ENCODE peak calls at places on chromosomes 6 and 20, in seven cellular contexts. One of them, this sample, is unnamed. For H3K36me3, the result is how much of the 10 kb centered on the place peaks cover.

GRCh38 chr6:1396952-1397868 is 7.8 kb downstream of the FOXF2 start:
- DNase-seq in PC-3: peak
- DNase-seq in mesendoderm: peak
- DNase-seq in GM12878: peak
- DNase-seq in IMR-90: peak
- DNase-seq in astrocyte: peak
- DNase-seq in mesenchymal stem cell: peak
- DNase-seq in this sample: peak

GRCh38 chr6:168020242-168020641 is 22.8 kb downstream of the KIF25 start:
- DNase-seq in PC-3: no peak
- DNase-seq in mesendoderm: no peak
- DNase-seq in GM12878: no peak
- DNase-seq in IMR-90: no peak
- DNase-seq in astrocyte: no peak
- DNase-seq in mesenchymal stem cell: no peak
- DNase-seq in this sample: no peak

GRCh38 chr20:39290575-39290974 is 328.4 kb downstream of the DHX35 start:
- DNase-seq in PC-3: no peak
- DNase-seq in mesendoderm: peak
- DNase-seq in GM12878: no peak
- DNase-seq in IMR-90: no peak
- DNase-seq in astrocyte: no peak
- DNase-seq in mesenchymal stem cell: no peak
- DNase-seq in this sample: no peak

GRCh38 chr20:61083431-61083830 is 168.6 kb upstream of the CDH4 start:
- DNase-seq in PC-3: no peak
- DNase-seq in mesendoderm: no peak
- DNase-seq in GM12878: no peak
- DNase-seq in IMR-90: no peak
- DNase-seq in astrocyte: no peak
- DNase-seq in mesenchymal stem cell: no peak
- DNase-seq in this sample: no peak

GRCh38 chr20:35001596-35002362 is 46.1 kb downstream of the MYH7B start:
- DNase-seq in PC-3: no peak
- DNase-seq in mesendoderm: no peak
- DNase-seq in GM12878: no peak
- DNase-seq in IMR-90: no peak
- DNase-seq in astrocyte: no peak
- DNase-seq in mesenchymal stem cell: no peak
- DNase-seq in this sample: peak

GRCh38 chr20:13898012-13898612 is 92.3 kb downstream of the SEL1L2 start:
- DNase-seq in PC-3: peak
- DNase-seq in mesendoderm: no peak
- DNase-seq in GM12878: no peak
- DNase-seq in IMR-90: no peak
- DNase-seq in astrocyte: no peak
- DNase-seq in mesenchymal stem cell: no peak
- DNase-seq in this sample: no peak

GRCh38 chr20:62946918-62947317 is 5.6 kb upstream of the SLC17A9 start:
- DNase-seq in PC-3: no peak
- DNase-seq in mesendoderm: no peak
- DNase-seq in GM12878: no peak
- DNase-seq in IMR-90: no peak
- DNase-seq in astrocyte: no peak
- DNase-seq in mesenchymal stem cell: no peak
- DNase-seq in this sample: no peak

GRCh38 chr6:89745728-89746127 is 73.9 kb downstream of the MDN1 start:
- DNase-seq in PC-3: no peak
- DNase-seq in mesendoderm: no peak
- DNase-seq in GM12878: no peak
- DNase-seq in IMR-90: peak
- DNase-seq in astrocyte: no peak
- DNase-seq in mesenchymal stem cell: no peak
- DNase-seq in this sample: peak

GRCh38 chr20:48592107-48592940 is 235.5 kb downstream of the PREX1 start:
- DNase-seq in PC-3: no peak
- DNase-seq in mesendoderm: no peak
- DNase-seq in GM12878: no peak
- DNase-seq in IMR-90: no peak
- DNase-seq in astrocyte: no peak
- DNase-seq in mesenchymal stem cell: no peak
- DNase-seq in this sample: no peak

GRCh38 chr6:21679761-21680265 is 86.3 kb downstream of the SOX4 start:
- DNase-seq in PC-3: peak
- DNase-seq in mesendoderm: peak
- DNase-seq in GM12878: no peak
- DNase-seq in IMR-90: peak
- DNase-seq in astrocyte: peak
- DNase-seq in mesenchymal stem cell: peak
- DNase-seq in this sample: peak

GRCh38 chr20:33647603-33648395 is 14.3 kb upstream of the C20orf144 start:
- DNase-seq in PC-3: peak
- DNase-seq in mesendoderm: no peak
- DNase-seq in GM12878: peak
- DNase-seq in IMR-90: peak
- DNase-seq in astrocyte: peak
- DNase-seq in mesenchymal stem cell: no peak
- DNase-seq in this sample: peak

GRCh38 chr20:46406986-46407670 is 713 bp upstream of the ELMO2 start:
- DNase-seq in PC-3: peak
- DNase-seq in mesendoderm: no peak
- DNase-seq in GM12878: peak
- DNase-seq in IMR-90: peak
- DNase-seq in astrocyte: peak
- DNase-seq in mesenchymal stem cell: no peak
- DNase-seq in this sample: peak

GRCh38 chr6:144820270-144820669 is 535.1 kb downstream of the UTRN start:
- DNase-seq in PC-3: peak
- DNase-seq in mesendoderm: no peak
- DNase-seq in GM12878: no peak
- DNase-seq in IMR-90: peak
- DNase-seq in astrocyte: peak
- DNase-seq in mesenchymal stem cell: no peak
- DNase-seq in this sample: no peak

GRCh38 chr6:73832313-73832712 is 136.3 kb downstream of the CD109 start:
- DNase-seq in PC-3: no peak
- DNase-seq in mesendoderm: no peak
- DNase-seq in GM12878: no peak
- DNase-seq in IMR-90: no peak
- DNase-seq in astrocyte: no peak
- DNase-seq in mesenchymal stem cell: no peak
- DNase-seq in this sample: no peak

GRCh38 chr20:53834749-53835148 is 235.6 kb downstream of the BCAS1 start:
- DNase-seq in PC-3: no peak
- DNase-seq in mesendoderm: no peak
- DNase-seq in GM12878: no peak
- DNase-seq in IMR-90: no peak
- DNase-seq in astrocyte: no peak
- DNase-seq in mesenchymal stem cell: no peak
- DNase-seq in this sample: no peak

GRCh38 chr20:13148402-13148801 is 72.7 kb upstream of the ISM1 start:
- DNase-seq in PC-3: no peak
- DNase-seq in mesendoderm: no peak
- DNase-seq in GM12878: no peak
- DNase-seq in IMR-90: no peak
- DNase-seq in astrocyte: no peak
- DNase-seq in mesenchymal stem cell: no peak
- DNase-seq in this sample: no peak

GRCh38 chr6:90098637-90099036 is 198.0 kb downstream of the BACH2 start:
- DNase-seq in PC-3: no peak
- DNase-seq in mesendoderm: no peak
- DNase-seq in GM12878: no peak
- DNase-seq in IMR-90: no peak
- DNase-seq in astrocyte: peak
- DNase-seq in mesenchymal stem cell: no peak
- DNase-seq in this sample: no peak

GRCh38 chr20:24961384-24962181 is 12.5 kb downstream of the CST7 start:
- DNase-seq in PC-3: no peak
- DNase-seq in mesendoderm: no peak
- DNase-seq in GM12878: no peak
- DNase-seq in IMR-90: no peak
- DNase-seq in astrocyte: no peak
- DNase-seq in mesenchymal stem cell: no peak
- DNase-seq in this sample: no peak

GRCh38 chr6:26064619-26065257 is 22.5 kb upstream of the HFE start:
- DNase-seq in PC-3: peak
- DNase-seq in mesendoderm: peak
- DNase-seq in GM12878: no peak
- DNase-seq in IMR-90: peak
- DNase-seq in astrocyte: peak
- DNase-seq in mesenchymal stem cell: peak
- DNase-seq in this sample: peak

GRCh38 chr6:144285548-144285797 is 338 bp downstream of the UTRN start:
- DNase-seq in PC-3: peak
- DNase-seq in mesendoderm: no peak
- DNase-seq in GM12878: no peak
- DNase-seq in IMR-90: no peak
- DNase-seq in astrocyte: no peak
- DNase-seq in mesenchymal stem cell: no peak
- DNase-seq in this sample: no peak

GRCh38 chr6:100230115-100230975 is 234.4 kb downstream of the SIM1 start:
- DNase-seq in PC-3: no peak
- DNase-seq in mesendoderm: no peak
- DNase-seq in GM12878: no peak
- DNase-seq in IMR-90: no peak
- DNase-seq in astrocyte: no peak
- DNase-seq in mesenchymal stem cell: no peak
- DNase-seq in this sample: no peak

GRCh38 chr6:4607026-4607704 is 169.0 kb upstream of the CDYL start:
- DNase-seq in PC-3: peak
- DNase-seq in mesendoderm: no peak
- DNase-seq in GM12878: no peak
- DNase-seq in IMR-90: peak
- DNase-seq in astrocyte: peak
- DNase-seq in mesenchymal stem cell: peak
- DNase-seq in this sample: peak

GRCh38 chr6:4606681-4607025 is 169.6 kb upstream of the CDYL start:
- DNase-seq in PC-3: no peak
- DNase-seq in mesendoderm: no peak
- DNase-seq in GM12878: no peak
- DNase-seq in IMR-90: no peak
- DNase-seq in astrocyte: no peak
- DNase-seq in mesenchymal stem cell: no peak
- DNase-seq in this sample: no peak

GRCh38 chr6:4603856-4604369 is 172.3 kb upstream of the CDYL start:
- DNase-seq in PC-3: no peak
- DNase-seq in mesendoderm: no peak
- DNase-seq in GM12878: no peak
- DNase-seq in IMR-90: no peak
- DNase-seq in astrocyte: no peak
- DNase-seq in mesenchymal stem cell: peak
- DNase-seq in this sample: peak

GRCh38 chr6:4607793-4608192 is 168.4 kb upstream of the CDYL start:
- DNase-seq in PC-3: no peak
- DNase-seq in mesendoderm: peak
- DNase-seq in GM12878: no peak
- DNase-seq in IMR-90: no peak
- DNase-seq in astrocyte: no peak
- DNase-seq in mesenchymal stem cell: peak
- DNase-seq in this sample: no peak

DNA sequence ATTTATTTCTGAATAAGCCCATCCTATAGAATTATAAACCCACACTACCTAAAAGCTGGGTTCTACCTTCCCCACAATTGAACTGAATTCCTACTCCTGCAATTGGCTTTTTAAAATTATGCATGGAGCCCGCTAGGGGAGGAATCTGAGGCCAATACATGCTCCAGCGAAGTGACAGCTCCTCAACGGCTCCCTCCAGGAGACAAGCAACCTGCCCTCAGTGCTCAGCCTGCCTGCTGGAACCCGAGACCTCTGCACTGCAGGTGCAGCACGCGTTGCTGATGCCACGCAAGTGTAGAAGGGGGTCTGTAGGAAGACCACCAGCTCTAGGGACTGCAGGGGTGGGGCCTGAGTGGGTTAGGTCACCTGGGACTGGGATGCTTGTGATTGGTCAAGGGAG is 170.2 kb upstream of the CDYL start:
- DNase-seq in PC-3: no peak
- DNase-seq in mesendoderm: no peak
- DNase-seq in GM12878: no peak
- DNase-seq in IMR-90: no peak
- DNase-seq in astrocyte: no peak
- DNase-seq in mesenchymal stem cell: no peak
- DNase-seq in this sample: no peak
- H3K9ac ChIP-seq in PC-3: no peak
- H3K9ac ChIP-seq in mesendoderm: no peak
- H3K9ac ChIP-seq in GM12878: no peak
- H3K9ac ChIP-seq in IMR-90: no peak
- H3K9ac ChIP-seq in astrocyte: no peak
- H3K9ac ChIP-seq in mesenchymal stem cell: no peak
- H3K9ac ChIP-seq in this sample: no peak

DNA sequence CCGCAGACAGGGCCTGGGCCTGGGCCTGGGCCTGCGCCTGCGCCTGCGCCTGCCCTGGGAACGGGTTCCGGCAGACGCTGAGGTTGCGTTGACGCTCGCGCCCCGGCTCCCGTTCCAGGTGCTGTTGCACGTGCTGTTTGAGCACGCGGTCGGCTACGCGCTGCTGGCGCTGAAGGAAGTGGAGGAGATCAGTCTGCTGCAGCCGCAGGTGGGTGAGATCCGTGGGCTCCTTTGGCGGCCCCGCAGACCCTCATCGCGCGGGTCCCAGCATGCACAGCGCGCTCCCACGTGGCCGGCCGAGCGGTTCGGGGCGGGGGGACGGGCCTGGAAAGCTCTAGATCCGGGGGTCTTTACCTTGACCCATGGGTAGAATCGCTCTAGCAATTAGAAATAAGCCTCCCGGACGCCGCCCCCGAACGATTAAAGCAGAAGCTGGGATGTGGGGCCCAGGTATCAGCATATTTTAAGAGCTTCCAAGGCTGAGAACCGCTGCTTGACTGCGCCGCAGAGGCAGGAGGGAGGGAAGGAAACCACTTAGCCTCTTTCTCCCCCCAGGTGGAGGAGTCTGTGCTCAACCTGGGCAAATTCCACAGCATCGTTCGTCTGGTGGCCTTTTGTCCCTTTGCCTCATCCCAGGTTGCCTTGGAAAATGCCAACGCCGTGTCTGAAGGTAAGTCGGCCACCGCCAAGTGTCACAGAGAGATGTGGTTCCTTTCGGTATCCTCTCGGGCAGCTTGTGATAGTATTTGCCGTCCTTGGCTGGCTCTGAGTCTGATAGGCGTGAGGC is 485 bp downstream of the NOP56 start:
- DNase-seq in PC-3: no peak
- DNase-seq in mesendoderm: no peak
- DNase-seq in GM12878: no peak
- DNase-seq in IMR-90: no peak
- DNase-seq in astrocyte: no peak
- DNase-seq in mesenchymal stem cell: peak
- DNase-seq in this sample: peak
- H3K36me3 ChIP-seq in PC-3: half or more
- H3K36me3 ChIP-seq in mesendoderm: under half
- H3K36me3 ChIP-seq in GM12878: under half
- H3K36me3 ChIP-seq in IMR-90: under half
- H3K36me3 ChIP-seq in astrocyte: under half
- H3K36me3 ChIP-seq in mesenchymal stem cell: under half
- H3K36me3 ChIP-seq in this sample: under half

GRCh38 chr20:1935696-1936366 is 40.6 kb downstream of the SIRPA start:
- DNase-seq in PC-3: no peak
- DNase-seq in mesendoderm: no peak
- DNase-seq in GM12878: no peak
- DNase-seq in IMR-90: no peak
- DNase-seq in astrocyte: no peak
- DNase-seq in mesenchymal stem cell: no peak
- DNase-seq in this sample: no peak
- H3K9ac ChIP-seq in PC-3: no peak
- H3K9ac ChIP-seq in mesendoderm: no peak
- H3K9ac ChIP-seq in GM12878: no peak
- H3K9ac ChIP-seq in IMR-90: no peak
- H3K9ac ChIP-seq in astrocyte: no peak
- H3K9ac ChIP-seq in mesenchymal stem cell: peak
- H3K9ac ChIP-seq in this sample: peak

GRCh38 chr6:33714385-33715040 is 3.0 kb upstream of the UQCC2 start:
- DNase-seq in PC-3: no peak
- DNase-seq in mesendoderm: no peak
- DNase-seq in GM12878: no peak
- DNase-seq in IMR-90: no peak
- DNase-seq in astrocyte: no peak
- DNase-seq in mesenchymal stem cell: no peak
- DNase-seq in this sample: no peak
- H3K36me3 ChIP-seq in PC-3: under half
- H3K36me3 ChIP-seq in mesendoderm: under half
- H3K36me3 ChIP-seq in GM12878: under half
- H3K36me3 ChIP-seq in IMR-90: under half
- H3K36me3 ChIP-seq in astrocyte: under half
- H3K36me3 ChIP-seq in mesenchymal stem cell: under half
- H3K36me3 ChIP-seq in this sample: under half

This sample was measured in adipocyte.